ENCODE peak calls at places on chromosomes 12 and 14, in nine cellular contexts. C is cardiac fibroblast, I is A549, J is GM13977, A is gastrocnemius medialis, H is fibroblast of the aortic adventitia, E is GM12865, N is neural crest cell, L is left ventricle myocardium inferior. B is an unnamed sample.

GRCh38 chr12:22729898-22730443 is 105.0 kb downstream of the ETNK1 start:
- DNase-seq in J (no peak), A (no peak), H (peak), L (no peak), E (no peak), N (no peak), C (peak), I (no peak), B (peak)

GRCh38 chr14:55416866-55417265 is 5.2 kb upstream of the ATG14 start:
- DNase-seq in H (no peak), C (peak), L (no peak), A (no peak), J (no peak), N (no peak), E (peak), I (peak), B (peak)

GRCh38 chr12:52232916-52233461 is at the start of gene KRT7:
- DNase-seq in E (no peak), N (no peak), A (no peak), J (peak), H (no peak), I (peak), L (no peak), C (no peak), B (peak)

GRCh38 chr12:69129014-69129413 is 110.4 kb upstream of the CPSF6 start:
- DNase-seq in H (no peak), L (no peak), E (no peak), N (no peak), I (no peak), A (no peak), C (no peak), J (no peak), B (peak)

GRCh38 chr12:103824845-103825244 is 16.2 kb downstream of the NT5DC3 start:
- DNase-seq in E (no peak), I (no peak), J (no peak), H (peak), C (peak), L (no peak), A (no peak), N (no peak), B (no peak)

GRCh38 chr12:110528277-110528839 is 26.2 kb downstream of the RAD9B start:
- DNase-seq in J (peak), I (no peak), A (no peak), H (no peak), C (no peak), E (peak), N (no peak), L (no peak), B (no peak)

GRCh38 chr12:129076466-129077325 is 223.4 kb downstream of the GLT1D1 start:
- DNase-seq in I (no peak), L (no peak), H (no peak), A (no peak), E (no peak), N (no peak), C (no peak), J (no peak), B (no peak)

GRCh38 chr12:113325938-113326337 is 9.0 kb downstream of the SLC8B1 start:
- DNase-seq in L (peak), J (no peak), C (peak), A (no peak), N (no peak), H (peak), I (peak), E (no peak), B (no peak)

GRCh38 chr14:31205681-31206535 is 1.7 kb downstream of the HECTD1 start:
- DNase-seq in L (no peak), H (peak), J (no peak), A (no peak), E (peak), N (no peak), I (peak), C (peak), B (peak)

GRCh38 chr12:94426049-94426448 is 33.6 kb downstream of the CEP83 start:
- DNase-seq in J (no peak), H (no peak), C (no peak), A (no peak), N (no peak), L (no peak), E (no peak), I (no peak), B (no peak)

GRCh38 chr12:51381226-51382079 is 9.8 kb downstream of the GALNT6 start:
- DNase-seq in E (no peak), A (no peak), J (no peak), H (peak), I (no peak), N (no peak), L (no peak), C (peak), B (no peak)

GRCh38 chr12:49890096-49890461 is 13.6 kb downstream of the FAIM2 start:
- DNase-seq in E (no peak), H (no peak), C (no peak), L (no peak), N (no peak), J (no peak), A (no peak), I (no peak), B (no peak)

GRCh38 chr12:49889361-49890095 is 14.2 kb downstream of the FAIM2 start:
- DNase-seq in E (no peak), N (no peak), I (no peak), C (no peak), J (no peak), A (no peak), L (no peak), H (no peak), B (no peak)

GRCh38 chr12:49887536-49888401 is 15.9 kb downstream of the FAIM2 start:
- DNase-seq in C (no peak), H (no peak), A (no peak), L (no peak), J (no peak), I (peak), E (no peak), N (no peak), B (no peak)

GRCh38 chr12:49887091-49887490 is 16.6 kb downstream of the FAIM2 start:
- DNase-seq in N (no peak), L (no peak), A (no peak), H (no peak), C (no peak), E (no peak), J (no peak), I (no peak), B (no peak)

GRCh38 chr12:49888461-49889151 is 15.1 kb downstream of the FAIM2 start:
- DNase-seq in H (no peak), L (no peak), C (no peak), I (no peak), A (no peak), E (no peak), J (no peak), N (no peak), B (no peak)
- TF ChIP-seq CTCF in H (no peak), L (no peak), C (no peak), I (no peak), A (no peak), E (no peak), J (no peak), N (no peak), B (no peak)

DNA sequence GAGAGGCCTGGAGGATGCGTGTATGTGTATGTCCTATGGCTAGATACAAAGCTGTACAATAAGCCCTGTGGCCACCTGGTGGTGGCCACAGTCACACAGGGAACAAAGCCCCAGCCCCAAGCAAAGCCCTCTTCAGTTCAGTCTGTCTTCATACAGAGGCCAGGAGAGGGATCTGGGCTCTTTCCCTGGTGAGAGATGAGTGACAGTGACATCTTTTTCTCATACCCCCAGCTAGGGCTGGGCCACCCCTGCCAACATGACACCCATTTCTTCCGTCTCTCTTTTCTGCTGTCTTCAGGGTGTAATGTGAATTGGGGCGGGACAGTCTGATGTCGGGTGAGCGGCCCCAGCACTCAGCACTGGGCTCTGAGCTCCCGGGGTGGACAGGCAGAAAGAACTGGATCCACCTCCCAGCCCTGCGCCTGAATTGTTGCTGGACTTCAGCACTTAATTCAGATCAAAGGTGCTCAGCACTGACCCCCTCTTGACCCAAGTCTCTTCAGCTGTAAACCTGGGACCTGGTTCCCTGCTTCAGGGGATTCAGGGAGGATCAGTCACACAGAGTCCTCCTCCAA is 59.8 kb downstream of the SERPINA3 start:
- DNase-seq in C (peak), A (no peak), N (no peak), I (no peak), E (no peak), L (no peak), H (no peak), J (no peak), B (no peak)
- TF ChIP-seq CTCF in C (peak), A (peak), N (peak), I (no peak), E (no peak), L (peak), H (peak), J (no peak), B (no peak)

DNA sequence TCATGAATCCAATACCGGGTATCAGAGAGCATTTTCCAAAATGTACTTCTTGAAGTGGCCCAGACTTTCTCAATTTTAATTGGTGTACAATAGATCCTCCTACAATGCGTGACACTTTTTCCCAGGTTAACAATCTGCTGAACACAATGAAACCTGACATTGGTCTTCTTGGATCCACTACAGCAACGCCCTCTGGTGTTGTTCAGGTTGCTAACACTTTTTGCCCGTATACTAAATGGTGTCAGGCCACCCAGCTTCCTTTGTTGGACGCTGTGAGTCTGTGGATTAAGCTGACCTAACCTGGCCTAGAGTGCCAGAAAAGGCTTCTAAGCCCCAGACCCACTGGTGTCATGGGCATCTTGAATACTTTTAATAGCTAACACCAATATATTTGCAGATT is 89.2 kb downstream of the KCNK10 start:
- DNase-seq in I (peak), E (peak), C (peak), A (no peak), L (no peak), J (no peak), H (peak), N (no peak), B (peak)
- TF ChIP-seq CTCF in I (peak), E (peak), C (no peak), A (no peak), L (no peak), J (peak), H (peak), N (peak), B (peak)

DNA sequence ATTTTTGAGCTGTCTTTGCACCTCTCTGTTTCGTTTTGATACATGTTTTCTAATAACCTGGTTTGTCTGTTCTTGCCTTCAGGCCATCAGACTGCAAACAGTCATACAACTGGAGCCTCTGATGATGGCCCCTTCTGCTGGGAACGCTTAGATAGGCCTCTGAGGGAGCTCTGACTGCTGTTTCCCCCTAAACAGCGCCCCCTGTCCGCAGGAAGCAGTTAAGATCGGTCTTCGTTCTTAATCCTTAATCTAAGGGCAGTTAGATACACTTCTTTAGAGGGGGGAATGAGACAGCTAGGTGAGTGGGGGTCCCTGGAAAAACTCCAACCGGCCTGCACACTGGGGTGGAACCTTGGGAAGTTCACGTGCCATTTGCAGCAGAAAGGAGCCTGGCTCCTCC is 1338.8 kb upstream of the SEL1L start:
- DNase-seq in C (no peak), L (no peak), H (no peak), A (no peak), J (no peak), I (peak), N (peak), E (peak), B (peak)
- TF ChIP-seq CTCF in C (no peak), L (peak), H (no peak), A (no peak), J (peak), I (no peak), N (peak), E (peak), B (peak)

DNA sequence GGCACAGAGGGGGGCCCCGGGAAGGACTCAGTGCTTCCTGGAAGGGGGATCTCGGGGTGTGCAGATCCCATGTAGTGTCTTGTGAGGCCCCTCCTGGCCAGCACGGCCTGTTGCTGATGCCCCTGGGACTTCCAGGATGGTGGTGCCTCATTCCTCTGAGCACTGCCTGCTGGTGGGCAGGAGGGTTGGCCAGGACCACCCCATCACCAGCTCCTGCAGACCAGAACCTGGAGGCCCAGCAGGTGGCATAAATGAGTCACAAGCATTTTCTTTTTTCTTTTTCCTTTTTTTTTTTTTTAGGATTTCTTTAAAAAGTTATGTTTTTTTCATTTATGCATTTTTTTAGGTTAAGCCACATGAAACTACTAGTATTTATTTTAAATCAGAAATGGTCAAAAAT is 8.0 kb downstream of the MMP17 start:
- DNase-seq in N (no peak), I (no peak), C (peak), L (no peak), J (no peak), A (no peak), E (no peak), H (peak), B (no peak)
- TF ChIP-seq CTCF in N (peak), I (peak), C (peak), L (peak), J (peak), A (no peak), E (peak), H (peak), B (peak)

B was measured in epithelial cell of esophagus.